ENCODE peak calls at places on chromosomes 2 and 18, in eight cellular contexts. Z is AG09309, Y is cerebellar cortex, G is cardiac muscle cell, W is progenitor cell of endocrine pancreas, A is GF-D8, N is coronary artery, B is amniotic epithelial cell. T is an unnamed sample.

GRCh38 chr18:32469190-32469611 is 1.5 kb downstream of the GAREM1 start:
- DNase-seq in Z (no peak), Y (peak), G (peak), W (no peak), A (no peak), N (peak), B (peak), T (no peak)

GRCh38 chr18:48913723-48914122 is 37.0 kb downstream of the SMAD7 start:
- DNase-seq in Z (no peak), Y (no peak), G (no peak), W (no peak), A (no peak), N (peak), B (no peak), T (no peak)

GRCh38 chr2:69083126-69083733 is 70.3 kb downstream of the ANTXR1 start:
- DNase-seq in Z (no peak), Y (no peak), G (peak), W (no peak), A (no peak), N (no peak), B (peak), T (no peak)

GRCh38 chr2:240464514-240465241 is 29.2 kb downstream of the GPC1 start:
- DNase-seq in Z (no peak), Y (no peak), G (no peak), W (peak), A (no peak), N (no peak), B (no peak), T (no peak)

GRCh38 chr2:43539991-43540860 is 55.6 kb downstream of the THADA start:
- DNase-seq in Z (peak), Y (no peak), G (peak), W (no peak), A (peak), N (peak), B (peak), T (no peak)

GRCh38 chr18:394997-395383 is 105.5 kb downstream of the COLEC12 start:
- DNase-seq in Z (peak), Y (no peak), G (peak), W (no peak), A (no peak), N (no peak), B (peak), T (no peak)

GRCh38 chr18:36181386-36181785 is 5.9 kb upstream of the MOCOS start:
- DNase-seq in Z (no peak), Y (no peak), G (no peak), W (no peak), A (no peak), N (no peak), B (no peak), T (no peak)

GRCh38 chr2:230896346-230897115 is 28.5 kb downstream of the GPR55 start:
- DNase-seq in Z (no peak), Y (no peak), G (no peak), W (no peak), A (no peak), N (no peak), B (no peak), T (peak)

GRCh38 chr18:44696892-44697291 is 16.2 kb downstream of the SETBP1 start:
- DNase-seq in Z (no peak), Y (no peak), G (peak), W (no peak), A (no peak), N (no peak), B (no peak), T (no peak)

GRCh38 chr2:100940766-100941645 is 61.1 kb upstream of the RPL31 start:
- DNase-seq in Z (no peak), Y (no peak), G (peak), W (no peak), A (no peak), N (no peak), B (no peak), T (no peak)

GRCh38 chr18:22765889-22766288 is 167.2 kb upstream of the RBBP8 start:
- DNase-seq in Z (no peak), Y (no peak), G (peak), W (no peak), A (no peak), N (no peak), B (no peak), T (no peak)

GRCh38 chr2:7010376-7010775 is 93.2 kb downstream of the RNF144A start:
- DNase-seq in Z (peak), Y (no peak), G (peak), W (no peak), A (no peak), N (no peak), B (peak), T (no peak)

GRCh38 chr2:217751952-217752351 is 250.8 kb downstream of the TNS1 start:
- DNase-seq in Z (no peak), Y (no peak), G (no peak), W (no peak), A (no peak), N (no peak), B (no peak), T (no peak)

GRCh38 chr2:126975671-126976655 is 77.3 kb downstream of the TEX51 start:
- DNase-seq in Z (no peak), Y (no peak), G (peak), W (no peak), A (no peak), N (no peak), B (peak), T (no peak)

GRCh38 chr2:156110890-156111289 is 221.6 kb downstream of the NR4A2 start:
- DNase-seq in Z (no peak), Y (peak), G (no peak), W (peak), A (no peak), N (no peak), B (peak), T (no peak)

GRCh38 chr2:232886632-232887031 is 16.6 kb downstream of the SNORC start:
- DNase-seq in Z (no peak), Y (no peak), G (no peak), W (no peak), A (no peak), N (peak), B (no peak), T (no peak)